ENCODE peak calls at places on chromosomes 6 and 20, in six cellular contexts. One of them, this sample, is unnamed.

GRCh38 chr6:111687652-111688051 is 82.0 kb upstream of the TRAF3IP2 start:
- DNase-seq in HCT116: no peak
- DNase-seq in HepG2: no peak
- DNase-seq in GM12878: no peak
- DNase-seq in K562: peak; percentile 11
- DNase-seq in H1: no peak
- DNase-seq in this sample: no peak

GRCh38 chr20:38806855-38807655 is 1.6 kb downstream of the PPP1R16B start:
- DNase-seq in HCT116: no peak
- DNase-seq in HepG2: no peak
- DNase-seq in GM12878: no peak
- DNase-seq in K562: no peak
- DNase-seq in H1: peak; percentile 64
- DNase-seq in this sample: no peak

GRCh38 chr6:30885999-30886896 is 1.9 kb downstream of the DDR1 start:
- DNase-seq in HCT116: peak; percentile 83
- DNase-seq in HepG2: peak; percentile 95
- DNase-seq in GM12878: no peak
- DNase-seq in K562: peak; percentile 82
- DNase-seq in H1: peak; percentile 91
- DNase-seq in this sample: peak; percentile 90

GRCh38 chr20:33263784-33264183 is 19.2 kb upstream of the BPIFB1 start:
- DNase-seq in HCT116: no peak
- DNase-seq in HepG2: no peak
- DNase-seq in GM12878: no peak
- DNase-seq in K562: no peak
- DNase-seq in H1: no peak
- DNase-seq in this sample: no peak

GRCh38 chr6:129370268-129370916 is 339.6 kb downstream of the ARHGAP18 start:
- DNase-seq in HCT116: peak; percentile 45
- DNase-seq in HepG2: peak; percentile 32
- DNase-seq in GM12878: no peak
- DNase-seq in K562: peak; percentile 43
- DNase-seq in H1: peak; percentile 54
- DNase-seq in this sample: peak; percentile 15

GRCh38 chr20:52060794-52061714 is 130.5 kb downstream of the ZFP64 start:
- DNase-seq in HCT116: peak; percentile 12
- DNase-seq in HepG2: peak; percentile 71
- DNase-seq in GM12878: no peak
- DNase-seq in K562: peak; percentile 1
- DNase-seq in H1: no peak
- DNase-seq in this sample: peak; percentile 74

GRCh38 chr6:97437087-97437486 is 154.1 kb upstream of the MMS22L start:
- DNase-seq in HCT116: peak; percentile 19
- DNase-seq in HepG2: peak; percentile 31
- DNase-seq in GM12878: no peak
- DNase-seq in K562: peak; percentile 15
- DNase-seq in H1: no peak
- DNase-seq in this sample: no peak

GRCh38 chr20:7980332-7981046 is 39.1 kb downstream of the TMX4 start:
- DNase-seq in HCT116: peak; percentile 23
- DNase-seq in HepG2: peak; percentile 79
- DNase-seq in GM12878: no peak
- DNase-seq in K562: peak; percentile 21
- DNase-seq in H1: no peak
- DNase-seq in this sample: peak; percentile 15

GRCh38 chr20:47558295-47558694 is 56.6 kb downstream of the NCOA3 start:
- DNase-seq in HCT116: no peak
- DNase-seq in HepG2: no peak
- DNase-seq in GM12878: no peak
- DNase-seq in K562: no peak
- DNase-seq in H1: no peak
- DNase-seq in this sample: no peak

GRCh38 chr6:33661118-33661838 is 40.2 kb downstream of the ITPR3 start:
- DNase-seq in HCT116: no peak
- DNase-seq in HepG2: no peak
- DNase-seq in GM12878: no peak
- DNase-seq in K562: no peak
- DNase-seq in H1: no peak
- DNase-seq in this sample: no peak
- TF ChIP-seq ZNF274 in HCT116: no peak
- TF ChIP-seq ZNF274 in HepG2: no peak
- TF ChIP-seq ZNF274 in GM12878: no peak
- TF ChIP-seq ZNF274 in K562: no peak
- TF ChIP-seq ZNF274 in H1: no peak
- TF ChIP-seq ZNF274 in this sample: no peak

DNA sequence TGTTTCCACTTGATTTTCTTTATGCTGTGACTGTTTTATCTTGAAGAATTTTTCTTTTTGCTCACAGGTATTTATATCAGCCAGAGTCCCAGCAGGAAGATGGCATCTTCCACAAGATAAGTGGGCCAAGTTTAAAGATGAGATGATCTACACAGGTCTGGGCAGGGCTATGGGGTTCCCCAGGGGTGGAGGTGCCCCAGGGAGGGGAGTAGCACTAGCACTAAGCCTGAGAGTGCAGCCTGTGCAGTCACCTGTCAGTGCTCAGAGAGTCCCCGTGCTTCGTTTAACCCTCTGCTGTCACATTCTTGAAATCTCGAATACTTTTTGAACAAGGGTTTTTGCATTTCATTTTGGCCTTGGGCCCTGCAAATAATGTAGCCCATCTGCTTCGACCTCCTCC is 74.1 kb upstream of the IYD start:
- DNase-seq in HCT116: no peak
- DNase-seq in HepG2: no peak
- DNase-seq in GM12878: no peak
- DNase-seq in K562: no peak
- DNase-seq in H1: no peak
- DNase-seq in this sample: no peak
- H3K4me1 ChIP-seq in HCT116: no peaks in the 10 kb centered on the region
- H3K4me1 ChIP-seq in HepG2: no peaks in the 10 kb centered on the region
- H3K4me1 ChIP-seq in GM12878: no peaks in the 10 kb centered on the region
- H3K4me1 ChIP-seq in K562: peaks cover 11% of the 10 kb centered on the region
- H3K4me1 ChIP-seq in H1: no peaks in the 10 kb centered on the region
- H3K4me1 ChIP-seq in this sample: no peaks in the 10 kb centered on the region

GRCh38 chr6:52361347-52361944 is 505 bp upstream of the PAQR8 start:
- DNase-seq in HCT116: no peak
- DNase-seq in HepG2: no peak
- DNase-seq in GM12878: no peak
- DNase-seq in K562: peak; percentile 50
- DNase-seq in H1: no peak
- DNase-seq in this sample: no peak
- TF ChIP-seq ZNF274 in HCT116: no peak
- TF ChIP-seq ZNF274 in HepG2: no peak
- TF ChIP-seq ZNF274 in GM12878: no peak
- TF ChIP-seq ZNF274 in K562: no peak
- TF ChIP-seq ZNF274 in H1: no peak
- TF ChIP-seq ZNF274 in this sample: no peak

DNA sequence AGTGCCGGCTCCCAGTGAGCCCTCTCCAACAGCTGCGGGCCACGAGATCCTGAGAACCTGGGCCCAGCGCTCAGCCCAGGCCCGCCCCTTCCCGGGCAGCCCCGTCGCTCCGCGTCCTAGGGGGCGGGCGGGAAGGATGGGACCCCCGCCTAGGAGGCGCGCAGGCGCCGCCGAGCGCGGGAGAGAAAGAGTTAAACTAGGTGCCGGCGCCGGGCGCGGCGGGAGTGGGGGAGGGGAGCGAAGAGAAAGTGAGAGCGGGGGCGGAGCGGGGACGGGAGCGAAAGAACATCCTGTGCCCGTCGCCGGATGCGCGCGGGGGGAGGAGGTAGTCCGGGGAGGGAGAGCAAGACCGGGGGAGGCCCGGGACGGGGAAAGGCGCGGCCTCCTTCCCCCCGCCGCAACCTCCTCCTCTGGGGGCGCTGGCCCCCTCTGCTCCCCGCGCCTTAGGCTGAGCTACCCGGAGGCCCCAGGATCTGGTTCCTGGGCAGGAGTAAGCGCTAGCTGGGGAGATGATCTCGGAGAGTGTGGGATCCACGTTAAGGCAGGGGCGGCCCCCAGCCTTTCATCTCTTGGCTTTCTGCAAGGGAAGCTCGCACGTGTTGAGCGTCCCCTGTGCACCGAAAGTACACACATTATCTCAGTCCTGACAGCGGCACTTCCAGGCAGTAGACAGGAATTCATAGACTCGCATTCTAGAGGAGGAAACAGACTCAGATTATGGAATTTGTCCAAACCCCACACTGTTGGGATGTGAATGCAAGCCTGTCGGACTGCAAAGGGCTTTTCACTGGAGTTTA is 4.9 kb upstream of the ARMC12 start:
- DNase-seq in HCT116: no peak
- DNase-seq in HepG2: peak; percentile 96
- DNase-seq in GM12878: peak; percentile 67
- DNase-seq in K562: peak; percentile 97
- DNase-seq in H1: peak; percentile 95
- DNase-seq in this sample: no peak
- H3K4me1 ChIP-seq in HCT116: peaks cover 54% of the 10 kb centered on the region
- H3K4me1 ChIP-seq in HepG2: peaks cover 64% of the 10 kb centered on the region
- H3K4me1 ChIP-seq in GM12878: peaks cover 44% of the 10 kb centered on the region
- H3K4me1 ChIP-seq in K562: peaks cover 63% of the 10 kb centered on the region
- H3K4me1 ChIP-seq in H1: peaks cover 13% of the 10 kb centered on the region
- H3K4me1 ChIP-seq in this sample: peaks cover under 1% of the 10 kb centered on the region

DNA sequence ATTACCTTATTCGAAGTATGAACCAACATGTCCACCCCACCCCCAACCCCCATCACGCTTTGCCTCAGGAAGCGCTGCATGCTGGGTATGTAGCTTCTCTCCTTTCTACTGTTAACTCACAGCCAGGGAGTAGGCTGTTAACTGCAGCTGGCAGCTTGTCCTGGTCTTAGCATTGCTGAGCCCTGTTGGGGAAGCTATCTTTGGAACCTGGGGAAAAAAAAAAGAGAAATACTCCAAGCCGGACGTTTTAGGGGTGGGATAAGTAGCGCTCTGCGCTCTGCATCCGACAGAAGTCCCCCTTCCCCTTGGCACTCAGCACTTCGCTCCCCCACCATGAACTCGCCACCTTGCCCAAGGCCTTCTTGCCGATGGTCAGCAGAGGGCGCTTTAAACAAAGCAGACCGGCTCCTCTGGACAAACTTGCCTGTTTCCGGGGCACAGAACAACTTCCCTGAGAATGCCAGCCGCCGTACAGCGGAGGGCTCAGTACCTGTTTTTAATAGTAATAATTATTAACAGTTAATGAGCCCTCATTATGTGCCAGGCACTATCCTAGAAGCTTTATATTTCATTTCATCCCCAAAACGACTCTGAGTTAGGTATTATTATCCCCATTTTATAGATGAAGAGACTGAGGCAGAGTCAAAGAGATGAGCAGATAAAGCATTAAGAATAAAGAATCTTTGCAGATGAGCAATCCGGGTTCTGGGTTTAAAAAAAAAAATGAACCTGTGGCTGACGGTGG is 35.2 kb upstream of the MDFI start:
- DNase-seq in HCT116: peak; percentile 81
- DNase-seq in HepG2: peak; percentile 86
- DNase-seq in GM12878: peak; percentile 24
- DNase-seq in K562: peak; percentile 87
- DNase-seq in H1: peak; percentile 84
- DNase-seq in this sample: peak; percentile 74
- TF ChIP-seq ZNF274 in HCT116: no peak
- TF ChIP-seq ZNF274 in HepG2: no peak
- TF ChIP-seq ZNF274 in GM12878: no peak
- TF ChIP-seq ZNF274 in K562: no peak
- TF ChIP-seq ZNF274 in H1: no peak
- TF ChIP-seq ZNF274 in this sample: no peak